ENCODE peak calls at places on chromosomes 6 and 20, in five cellular contexts. K is Panc1, J is transverse colon, Z is spleen, X is upper lobe of left lung. W is an unnamed sample.

GRCh38 chr6:150280703-150281102 is 88.1 kb upstream of the IYD start:
- DNase-seq in Z (no peak), K (no peak), J (no peak), X (no peak), W (no peak)

GRCh38 chr20:63409066-63409833 is 48.1 kb upstream of the CHRNA4 start:
- DNase-seq in X (no peak), J (no peak), K (no peak), Z (no peak), W (no peak)

GRCh38 chr6:155050311-155050710 is 55.2 kb downstream of the TIAM2 start:
- DNase-seq in Z (no peak), K (no peak), J (no peak), X (no peak), W (no peak)

GRCh38 chr20:62832951-62833391 is 16.1 kb downstream of the COL9A3 start:
- DNase-seq in X (peak), Z (peak), K (no peak), J (peak), W (no peak)

GRCh38 chr6:33112148-33112547 is 36.4 kb downstream of the HLA-DPB1 start:
- DNase-seq in J (no peak), X (peak), K (no peak), Z (no peak), W (peak)

GRCh38 chr20:45873409-45874116 is 7.5 kb upstream of the ZSWIM1 start:
- DNase-seq in Z (no peak), K (no peak), X (no peak), J (no peak), W (no peak)

GRCh38 chr6:26354162-26354561 is 10.8 kb upstream of the BTN3A2 start:
- DNase-seq in K (no peak), Z (no peak), J (no peak), X (no peak), W (no peak)

GRCh38 chr6:133767571-133767970 is 121.3 kb upstream of the TCF21 start:
- DNase-seq in J (no peak), X (no peak), K (no peak), Z (no peak), W (no peak)

GRCh38 chr20:24100370-24101011 is 111.9 kb upstream of the GGTLC1 start:
- DNase-seq in Z (no peak), J (peak), X (peak), K (peak), W (no peak)

GRCh38 chr20:40758790-40759189 is 69.8 kb upstream of the MAFB start:
- DNase-seq in K (no peak), Z (no peak), J (no peak), X (no peak), W (no peak)

GRCh38 chr6:157531169-157531985 is 150.4 kb downstream of the ZDHHC14 start:
- DNase-seq in Z (no peak), X (no peak), K (no peak), J (peak), W (no peak)

GRCh38 chr6:13273931-13274706 is 54.2 kb downstream of the TBC1D7 start:
- DNase-seq in K (no peak), Z (peak), J (peak), X (peak), W (peak)

GRCh38 chr20:32356935-32357868 is 929 bp upstream of the ASXL1 start:
- DNase-seq in J (peak), Z (no peak), X (peak), K (peak), W (no peak)

GRCh38 chr6:45739058-45739457 is 276.6 kb downstream of the CLIC5 start:
- DNase-seq in Z (no peak), J (no peak), K (no peak), X (no peak), W (no peak)

GRCh38 chr6:144149894-144150672 is at the start of gene STX11:
- DNase-seq in Z (peak), J (peak), K (peak), X (peak), W (peak)

GRCh38 chr6:35392773-35393672 is 50.7 kb downstream of the PPARD start:
- DNase-seq in K (no peak), X (no peak), Z (no peak), J (no peak), W (no peak)

GRCh38 chr6:43715056-43715788 is 27.6 kb upstream of the MRPS18A start:
- DNase-seq in Z (peak), J (peak), X (no peak), K (no peak), W (peak)

GRCh38 chr6:14265049-14266021 is 147.8 kb downstream of the CD83 start:
- DNase-seq in Z (no peak), X (no peak), J (no peak), K (no peak), W (no peak)

GRCh38 chr20:5090191-5090590 is 29.6 kb downstream of the PCNA start:
- DNase-seq in K (no peak), J (no peak), X (peak), Z (peak), W (no peak)

DNA sequence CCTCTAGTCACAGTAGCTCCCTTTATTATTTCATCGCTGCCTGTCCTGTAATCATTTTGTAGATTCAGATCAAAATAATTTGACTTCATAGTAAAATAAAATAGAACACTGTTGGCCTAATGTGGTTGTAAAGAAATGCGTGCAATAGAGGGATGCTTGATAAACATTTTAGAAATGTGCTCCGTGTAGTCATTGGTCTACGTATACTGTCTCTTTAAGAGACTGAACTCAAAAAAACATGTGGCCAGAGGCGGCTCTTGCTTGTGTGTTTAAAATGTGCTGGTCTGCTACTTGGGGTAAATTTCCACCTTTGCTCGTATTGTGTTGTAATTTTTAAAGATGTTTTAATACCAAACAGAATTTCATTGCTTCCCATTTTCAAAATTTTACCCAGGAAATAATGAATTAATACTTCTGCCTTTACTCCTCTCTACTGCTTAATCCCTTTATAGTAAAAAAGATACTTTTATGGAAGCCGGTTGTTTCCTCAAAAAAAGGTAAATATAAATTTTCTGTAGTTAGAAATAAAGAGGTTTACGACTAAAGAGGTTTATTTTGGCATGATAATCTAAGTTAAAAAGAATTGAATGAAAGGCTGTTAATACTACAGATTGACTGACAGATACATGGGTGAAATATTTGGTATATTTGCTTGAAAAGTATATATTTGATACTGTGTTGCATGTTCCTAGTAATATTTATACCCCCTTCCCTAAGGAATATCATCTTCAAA is 2.0 kb downstream of the LIN28B start:
- DNase-seq in Z (no peak), K (no peak), J (no peak), X (no peak), W (no peak)
- TF ChIP-seq POLR2AphosphoS5 in Z (no peak), K (no peak), J (no peak), X (no peak), W (no peak)

GRCh38 chr20:44522841-44523240 is 971 bp upstream of the SERINC3 start:
- DNase-seq in Z (no peak), K (no peak), J (no peak), X (no peak), W (no peak)

GRCh38 chr20:44526129-44526528 is 4.3 kb upstream of the SERINC3 start:
- DNase-seq in X (no peak), J (no peak), Z (no peak), K (no peak), W (no peak)

GRCh38 chr20:44527716-44528199 is 5.9 kb upstream of the SERINC3 start:
- DNase-seq in J (no peak), K (no peak), X (no peak), Z (no peak), W (no peak)

GRCh38 chr20:44521484-44522481 is at the start of gene SERINC3:
- DNase-seq in Z (peak), K (peak), J (peak), X (peak), W (peak)

DNA sequence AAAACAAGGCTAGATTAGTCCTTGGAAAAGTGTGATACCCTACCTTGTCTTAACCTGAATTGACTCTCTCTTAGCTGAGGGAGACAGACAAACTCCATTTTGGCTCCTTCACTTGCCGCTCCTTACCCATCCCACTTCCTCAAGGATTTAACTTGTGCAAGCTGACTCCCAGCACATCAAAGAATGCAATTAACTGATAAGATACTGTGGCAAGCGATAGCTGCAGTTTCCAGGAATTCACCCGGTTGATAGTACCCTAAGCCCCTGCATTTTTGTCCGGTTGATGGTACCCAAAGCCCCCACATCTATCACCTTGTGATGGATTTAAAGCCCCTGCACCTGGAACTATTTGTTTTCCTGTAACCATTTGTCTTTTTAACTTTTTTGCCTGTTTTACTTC is 1.9 kb upstream of the SERINC3 start:
- DNase-seq in Z (no peak), K (no peak), X (no peak), J (no peak), W (no peak)
- TF ChIP-seq POLR2AphosphoS5 in Z (no peak), K (no peak), X (no peak), J (no peak), W (no peak)

GRCh38 chr20:58598271-58599015 is 52.6 kb upstream of the STX16 start:
- DNase-seq in K (no peak), J (peak), Z (peak), X (no peak), W (no peak)

GRCh38 chr20:58595167-58595566 is 55.9 kb upstream of the STX16 start:
- DNase-seq in J (no peak), X (no peak), K (no peak), Z (no peak), W (no peak)

GRCh38 chr20:58596244-58597010 is 54.7 kb upstream of the STX16 start:
- DNase-seq in Z (peak), K (no peak), J (no peak), X (no peak), W (no peak)

GRCh38 chr20:58599966-58600365 is 51.1 kb upstream of the STX16 start:
- DNase-seq in X (no peak), Z (peak), K (no peak), J (no peak), W (no peak)

DNA sequence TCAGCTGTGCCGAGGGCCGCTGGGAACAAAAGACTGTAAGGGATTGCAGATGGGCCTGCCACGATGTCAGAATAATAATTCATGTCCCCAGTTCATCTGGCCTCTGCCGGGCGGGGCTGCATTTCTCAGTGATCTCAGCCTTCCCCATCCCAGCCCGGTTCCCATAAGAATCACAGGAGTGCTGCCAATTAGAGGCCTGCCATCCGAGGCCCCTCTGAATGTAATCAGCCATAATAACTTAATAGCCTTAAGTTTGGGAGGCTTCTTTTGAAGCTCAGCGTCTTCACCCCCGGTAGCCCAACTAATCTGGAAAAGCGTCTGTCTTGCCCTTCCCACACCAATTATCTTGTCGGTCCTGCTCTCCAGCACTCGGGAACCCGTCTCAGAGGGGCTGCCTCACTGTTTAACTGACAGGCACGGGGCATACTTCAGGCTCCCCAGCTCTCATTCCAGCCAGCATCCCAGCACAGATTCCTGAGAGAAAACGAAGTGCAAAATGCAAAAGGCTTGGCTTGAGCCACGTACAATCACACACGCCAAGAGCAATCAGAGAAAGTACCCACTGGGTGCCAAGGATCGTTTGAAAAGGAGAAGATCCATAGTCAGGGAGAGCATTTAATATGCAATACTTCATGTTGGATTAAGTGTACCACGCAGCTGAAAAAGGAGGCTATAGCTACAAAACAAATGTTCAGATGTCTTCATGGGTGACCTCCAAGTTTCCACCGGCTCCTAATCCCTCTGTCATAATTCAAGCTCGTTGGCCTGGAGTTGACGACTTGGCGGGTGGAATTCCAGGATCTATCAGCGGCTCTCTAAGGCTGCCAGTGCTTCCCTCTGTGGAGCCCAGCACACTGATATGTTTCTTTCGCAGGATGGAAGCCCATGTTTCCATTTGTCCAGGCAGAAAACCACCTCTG is 53.8 kb upstream of the STX16 start:
- DNase-seq in X (no peak), K (no peak), Z (peak), J (peak), W (no peak)
- TF ChIP-seq POLR2AphosphoS5 in X (no peak), K (no peak), Z (no peak), J (peak), W (no peak)

GRCh38 chr20:25364879-25365699 is 25.5 kb downstream of the ABHD12 start:
- DNase-seq in K (no peak), Z (no peak), X (no peak), J (no peak), W (no peak)

GRCh38 chr20:25361287-25361683 is 29.4 kb downstream of the ABHD12 start:
- DNase-seq in Z (no peak), J (no peak), K (no peak), X (no peak), W (no peak)

GRCh38 chr20:25364180-25364788 is 26.4 kb downstream of the ABHD12 start:
- DNase-seq in Z (no peak), J (no peak), K (no peak), X (no peak), W (no peak)

GRCh38 chr20:25356294-25356933 is 34.2 kb downstream of the ABHD12 start:
- DNase-seq in K (no peak), J (no peak), Z (no peak), X (no peak), W (no peak)

DNA sequence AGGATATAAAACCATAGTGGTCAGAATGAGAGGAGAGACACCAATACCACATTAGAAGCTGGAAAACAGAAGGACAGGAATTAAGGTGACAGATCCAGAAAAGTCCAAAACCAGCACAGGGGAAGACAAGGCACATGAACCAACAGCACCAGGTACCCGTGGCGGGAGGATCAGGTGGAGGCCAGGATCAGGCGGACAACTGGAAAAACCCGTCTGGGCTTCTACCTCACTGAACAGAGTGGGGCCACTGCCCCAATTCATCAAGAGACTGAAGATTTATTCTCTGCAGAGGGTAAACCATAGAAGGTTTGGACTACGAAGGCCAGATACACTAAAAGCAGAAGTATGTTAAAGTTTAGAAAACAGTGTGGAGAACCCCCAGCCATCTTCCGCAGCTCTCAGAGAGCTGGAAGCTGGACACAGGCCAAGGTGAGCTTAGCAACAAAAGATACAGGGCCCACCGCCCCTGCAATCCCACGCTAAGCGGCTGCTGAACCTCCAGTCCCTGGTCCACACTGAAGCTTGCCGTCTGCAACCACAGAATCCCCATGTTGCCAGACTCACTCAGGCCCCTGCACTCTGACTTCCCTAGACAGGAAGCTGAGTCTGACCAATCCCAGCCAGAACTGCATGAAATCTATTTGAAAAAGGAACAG is 29.9 kb downstream of the ABHD12 start:
- DNase-seq in X (no peak), Z (no peak), J (no peak), K (no peak), W (peak)
- TF ChIP-seq POLR2AphosphoS5 in X (no peak), Z (no peak), J (no peak), K (no peak), W (no peak)

GRCh38 chr6:30914076-30914853 is at the start of gene VARS2:
- DNase-seq in J (peak), K (peak), X (peak), Z (peak), W (peak)
- TF ChIP-seq POLR2AphosphoS5 in J (peak), K (peak), X (peak), Z (peak), W (peak)

DNA sequence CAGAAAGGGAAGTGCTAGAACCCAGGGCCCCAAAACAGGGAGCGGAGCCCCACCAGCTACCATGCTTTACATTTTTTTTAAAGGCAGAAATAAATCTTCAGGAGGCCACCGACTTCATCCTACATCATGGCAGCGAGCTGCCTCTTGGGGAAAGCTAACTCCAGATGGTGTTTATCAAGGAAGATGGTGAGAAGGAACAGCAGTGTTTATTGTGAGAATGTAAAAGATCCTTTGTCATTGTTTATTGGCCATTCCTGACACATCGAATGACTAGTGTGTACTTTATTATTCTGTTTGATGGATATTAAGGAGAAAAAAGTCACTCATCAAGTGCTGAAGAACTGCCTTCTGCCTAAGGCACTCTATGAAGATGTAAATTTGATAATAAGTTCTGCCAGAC is 194.9 kb upstream of the RREB1 start:
- DNase-seq in Z (no peak), J (no peak), X (no peak), K (no peak), W (no peak)
- TF ChIP-seq POLR2AphosphoS5 in Z (no peak), J (no peak), X (no peak), K (no peak), W (no peak)

DNA sequence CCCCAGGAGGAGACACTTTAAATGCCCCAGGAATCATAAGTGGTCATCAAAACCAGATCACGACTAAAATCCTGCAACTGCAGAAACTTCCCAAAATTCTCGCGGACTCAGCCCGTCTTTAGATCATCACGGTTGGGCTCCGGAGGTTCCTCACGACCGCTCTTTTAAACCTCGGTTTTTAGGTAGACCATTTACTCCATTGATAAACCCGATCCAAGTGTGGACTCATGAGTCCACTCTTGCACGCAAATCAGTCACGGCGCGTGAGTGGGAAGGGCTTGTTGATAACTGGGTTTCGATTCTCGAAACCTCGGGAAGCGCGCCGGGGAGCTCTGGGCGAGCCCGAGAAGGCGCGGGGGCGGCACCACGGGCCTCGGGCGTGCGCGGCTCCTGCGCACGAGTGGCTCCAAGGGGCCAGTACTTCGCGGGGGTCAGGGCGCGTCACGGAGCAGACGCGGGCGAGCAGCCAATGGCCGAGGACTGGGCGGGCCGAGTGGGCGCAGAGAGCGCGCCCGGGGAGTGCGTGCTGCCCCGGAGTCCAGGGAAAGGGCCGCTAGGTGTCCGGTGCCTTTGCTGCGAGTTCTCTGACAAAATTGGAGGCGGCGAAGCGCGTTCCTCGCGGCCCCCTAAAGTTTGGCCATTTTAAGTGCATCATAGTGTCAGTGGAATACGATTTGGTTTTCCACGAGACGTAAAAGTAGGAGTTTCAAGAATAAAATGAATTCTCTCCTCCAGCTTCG is 658 bp upstream of the TENT5A start:
- DNase-seq in Z (peak), J (peak), X (peak), K (no peak), W (peak)
- TF ChIP-seq POLR2AphosphoS5 in Z (peak), J (peak), X (peak), K (no peak), W (no peak)

W was measured in GM12892.